ENCODE peak calls at places on chromosome 12, in five cellular contexts. One of them, this sample, is unnamed.

GRCh38 chr12:94553130-94553519 is 93.5 kb upstream of the CEP83 start:
- DNase-seq in AG10803: peak; percentile 59
- DNase-seq in AG09319: peak; percentile 28
- DNase-seq in dorsolateral prefrontal cortex: peak; percentile 79
- DNase-seq in ascending aorta: no peak
- DNase-seq in this sample: no peak

GRCh38 chr12:92503977-92504966 is 198.5 kb upstream of the PLEKHG7 start:
- DNase-seq in AG10803: no peak
- DNase-seq in AG09319: no peak
- DNase-seq in dorsolateral prefrontal cortex: no peak
- DNase-seq in ascending aorta: no peak
- DNase-seq in this sample: no peak

GRCh38 chr12:70265132-70265531 is 21.9 kb downstream of the CNOT2 start:
- DNase-seq in AG10803: no peak
- DNase-seq in AG09319: no peak
- DNase-seq in dorsolateral prefrontal cortex: no peak
- DNase-seq in ascending aorta: no peak
- DNase-seq in this sample: no peak

GRCh38 chr12:121883315-121883660 is 5.3 kb upstream of the PSMD9 start:
- DNase-seq in AG10803: no peak
- DNase-seq in AG09319: no peak
- DNase-seq in dorsolateral prefrontal cortex: no peak
- DNase-seq in ascending aorta: no peak
- DNase-seq in this sample: no peak

GRCh38 chr12:1830981-1831930 is 10.9 kb downstream of the LRTM2 start:
- DNase-seq in AG10803: peak; percentile 40
- DNase-seq in AG09319: peak; percentile 11
- DNase-seq in dorsolateral prefrontal cortex: no peak
- DNase-seq in ascending aorta: no peak
- DNase-seq in this sample: no peak

GRCh38 chr12:10170199-10170598 is 1.7 kb downstream of the OLR1 start:
- DNase-seq in AG10803: peak; percentile 84
- DNase-seq in AG09319: no peak
- DNase-seq in dorsolateral prefrontal cortex: no peak
- DNase-seq in ascending aorta: no peak
- DNase-seq in this sample: no peak

GRCh38 chr12:121648458-121649028 is 20.9 kb downstream of the MORN3 start:
- DNase-seq in AG10803: no peak
- DNase-seq in AG09319: no peak
- DNase-seq in dorsolateral prefrontal cortex: no peak
- DNase-seq in ascending aorta: no peak
- DNase-seq in this sample: no peak

GRCh38 chr12:2160043-2160442 is 107.3 kb downstream of the CACNA1C start:
- DNase-seq in AG10803: peak; percentile 36
- DNase-seq in AG09319: no peak
- DNase-seq in dorsolateral prefrontal cortex: no peak
- DNase-seq in ascending aorta: no peak
- DNase-seq in this sample: no peak

DNA sequence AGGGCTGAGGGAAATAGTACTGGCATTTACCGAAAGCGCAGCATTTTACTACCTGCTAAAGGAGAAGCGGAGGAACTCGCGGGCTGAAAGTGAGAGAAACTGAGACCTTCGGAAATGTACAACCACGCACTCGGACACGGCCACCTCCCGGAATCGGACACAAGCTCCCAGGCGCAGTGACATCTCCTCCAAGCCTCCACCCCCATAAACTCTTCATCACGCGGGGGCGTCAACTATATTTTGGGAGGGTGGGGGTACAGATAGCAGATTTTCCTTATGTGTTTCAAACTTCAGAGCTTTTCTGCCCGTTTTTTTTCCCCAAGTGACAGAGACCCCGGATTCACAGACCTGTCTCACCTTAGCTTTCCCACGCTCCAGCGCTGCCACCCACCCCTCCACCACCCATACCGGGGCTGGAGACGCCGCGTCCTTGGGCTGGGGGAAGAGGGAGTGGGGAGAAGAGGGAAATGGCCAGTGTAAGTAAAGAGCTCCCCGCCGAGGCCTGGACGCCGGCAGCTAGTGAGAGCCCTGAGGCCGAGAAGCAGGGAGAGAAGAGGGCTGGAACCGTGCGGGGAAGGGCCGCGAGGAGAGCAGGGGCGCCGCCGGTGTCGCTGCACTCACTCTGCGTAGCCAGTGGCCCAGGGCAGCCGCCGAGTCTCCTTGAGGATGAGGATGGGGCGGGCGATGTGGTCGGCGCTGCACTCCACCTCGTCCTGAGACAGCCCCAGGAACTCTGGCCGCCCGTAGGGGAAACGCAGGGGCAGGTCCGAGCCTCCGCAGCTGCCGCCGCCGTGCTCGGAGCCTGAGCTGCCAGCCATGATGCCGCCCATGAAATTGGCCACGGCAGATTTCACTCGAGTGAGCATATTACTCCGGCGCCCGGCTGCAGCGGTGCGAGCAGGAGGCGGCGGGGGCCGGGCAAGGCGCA is 815 bp downstream of the PPM1H start:
- DNase-seq in AG10803: peak; percentile 23
- DNase-seq in AG09319: no peak
- DNase-seq in dorsolateral prefrontal cortex: peak; percentile 59
- DNase-seq in ascending aorta: no peak
- DNase-seq in this sample: no peak
- TF ChIP-seq CTCF in AG10803: no peak
- TF ChIP-seq CTCF in AG09319: no peak
- TF ChIP-seq CTCF in dorsolateral prefrontal cortex: no peak
- TF ChIP-seq CTCF in ascending aorta: no peak
- TF ChIP-seq CTCF in this sample: no peak

GRCh38 chr12:17976202-17976601 is 113.8 kb downstream of the RERGL start:
- DNase-seq in AG10803: no peak
- DNase-seq in AG09319: no peak
- DNase-seq in dorsolateral prefrontal cortex: no peak
- DNase-seq in ascending aorta: no peak
- DNase-seq in this sample: no peak
- TF ChIP-seq CTCF in AG10803: no peak
- TF ChIP-seq CTCF in AG09319: no peak
- TF ChIP-seq CTCF in dorsolateral prefrontal cortex: no peak
- TF ChIP-seq CTCF in ascending aorta: no peak
- TF ChIP-seq CTCF in this sample: no peak

GRCh38 chr12:81412940-81413339 is 335.1 kb downstream of the ACSS3 start:
- DNase-seq in AG10803: no peak
- DNase-seq in AG09319: no peak
- DNase-seq in dorsolateral prefrontal cortex: no peak
- DNase-seq in ascending aorta: no peak
- DNase-seq in this sample: no peak
- TF ChIP-seq CTCF in AG10803: no peak
- TF ChIP-seq CTCF in AG09319: no peak
- TF ChIP-seq CTCF in dorsolateral prefrontal cortex: no peak
- TF ChIP-seq CTCF in ascending aorta: no peak
- TF ChIP-seq CTCF in this sample: no peak

GRCh38 chr12:52395761-52396434 is 10.2 kb downstream of the KRT82 start:
- DNase-seq in AG10803: peak; percentile 37
- DNase-seq in AG09319: no peak
- DNase-seq in dorsolateral prefrontal cortex: no peak
- DNase-seq in ascending aorta: no peak
- DNase-seq in this sample: no peak
- TF ChIP-seq CTCF in AG10803: peak; percentile 6
- TF ChIP-seq CTCF in AG09319: no peak
- TF ChIP-seq CTCF in dorsolateral prefrontal cortex: no peak
- TF ChIP-seq CTCF in ascending aorta: no peak
- TF ChIP-seq CTCF in this sample: no peak

This sample was measured in omental fat pad.